ENCODE peak calls at places on chromosome 6, in four cellular contexts. G is A549, O is Panc1, V is K562. D is an unnamed sample.

GRCh38 chr6:106254636-106255035 is 70.9 kb downstream of the ATG5 start:
- DNase-seq in G (no peak), V (no peak), O (no peak), D (no peak)

GRCh38 chr6:47180633-47181032 is 129.1 kb downstream of the TNFRSF21 start:
- DNase-seq in V (no peak), O (no peak), G (peak), D (no peak)

GRCh38 chr6:40780626-40781025 is 193.5 kb upstream of the LRFN2 start:
- DNase-seq in V (no peak), G (no peak), O (no peak), D (no peak)

GRCh38 chr6:38460216-38460615 is 179.5 kb downstream of the BTBD9 start:
- DNase-seq in O (no peak), V (no peak), G (no peak), D (no peak)

GRCh38 chr6:26043389-26044139 is 43.7 kb upstream of the HFE start:
- DNase-seq in O (no peak), G (peak), V (no peak), D (no peak)

GRCh38 chr6:15628499-15629131 is 34.2 kb downstream of the DTNBP1 start:
- DNase-seq in V (no peak), O (no peak), G (no peak), D (no peak)

GRCh38 chr6:35047265-35048011 is 93.7 kb downstream of the TCP11 start:
- DNase-seq in G (no peak), V (no peak), O (no peak), D (peak)

GRCh38 chr6:163756079-163756478 is 341.6 kb downstream of the QKI start:
- DNase-seq in G (no peak), V (no peak), O (no peak), D (peak)

GRCh38 chr6:3960754-3961361 is 111.7 kb downstream of the FAM50B start:
- DNase-seq in G (no peak), V (no peak), O (no peak), D (no peak)

GRCh38 chr6:27617700-27618689 is 145.1 kb upstream of the ZNF184 start:
- DNase-seq in O (no peak), V (peak), G (peak), D (no peak)

DNA sequence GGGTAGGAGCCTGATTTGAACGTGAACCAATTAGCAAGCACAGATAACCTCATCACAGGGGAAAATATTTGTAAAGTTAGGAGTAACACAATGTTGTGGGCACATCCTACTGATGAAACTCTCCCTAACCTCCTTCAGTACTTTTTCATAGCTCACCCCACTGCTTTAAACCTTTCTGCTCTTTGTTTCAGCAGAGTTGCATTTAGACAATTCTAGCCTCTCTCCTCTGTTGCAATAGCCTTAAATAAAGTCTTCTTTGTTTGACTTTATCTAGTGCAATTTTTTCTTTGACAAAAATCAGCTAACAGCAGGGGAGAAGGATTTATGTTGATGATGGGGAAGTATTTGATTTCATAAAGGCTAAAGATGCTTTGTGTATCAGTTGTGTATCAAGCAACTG is 14.1 kb downstream of the C6orf141 start:
- DNase-seq in G (no peak), O (no peak), V (no peak), D (no peak)
- TF ChIP-seq REST in G (no peak), O (no peak), V (no peak), D (no peak)

GRCh38 chr6:156876302-156876701 is 99.1 kb downstream of the ARID1B start:
- DNase-seq in O (no peak), G (no peak), V (peak), D (no peak)

GRCh38 chr6:156877126-156877863 is 100.1 kb downstream of the ARID1B start:
- DNase-seq in O (no peak), G (no peak), V (no peak), D (no peak)

GRCh38 chr6:156872903-156873302 is 95.7 kb downstream of the ARID1B start:
- DNase-seq in O (no peak), G (no peak), V (no peak), D (no peak)

GRCh38 chr6:156873654-156874380 is 96.6 kb downstream of the ARID1B start:
- DNase-seq in G (no peak), O (no peak), V (no peak), D (no peak)

DNA sequence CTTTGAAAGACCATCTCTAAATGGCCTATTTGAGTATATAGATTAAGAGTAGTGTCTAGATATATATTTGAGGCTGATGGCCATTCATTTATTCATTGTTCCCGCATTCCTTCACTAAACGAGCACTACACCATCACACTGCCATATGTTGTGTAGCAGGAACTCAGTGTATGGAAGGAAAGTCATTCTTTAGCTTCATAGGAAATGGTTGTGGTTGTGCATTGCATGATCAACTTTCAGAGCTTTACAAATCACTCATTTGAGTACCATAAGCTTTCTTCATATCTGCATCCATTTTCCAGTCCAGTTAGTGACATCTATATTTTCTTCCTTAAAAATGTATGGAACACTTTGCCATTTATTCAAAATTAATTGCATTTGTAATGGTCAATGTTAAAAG is 97.9 kb downstream of the ARID1B start:
- DNase-seq in G (no peak), O (no peak), V (no peak), D (no peak)
- TF ChIP-seq REST in G (no peak), O (no peak), V (no peak), D (no peak)

DNA sequence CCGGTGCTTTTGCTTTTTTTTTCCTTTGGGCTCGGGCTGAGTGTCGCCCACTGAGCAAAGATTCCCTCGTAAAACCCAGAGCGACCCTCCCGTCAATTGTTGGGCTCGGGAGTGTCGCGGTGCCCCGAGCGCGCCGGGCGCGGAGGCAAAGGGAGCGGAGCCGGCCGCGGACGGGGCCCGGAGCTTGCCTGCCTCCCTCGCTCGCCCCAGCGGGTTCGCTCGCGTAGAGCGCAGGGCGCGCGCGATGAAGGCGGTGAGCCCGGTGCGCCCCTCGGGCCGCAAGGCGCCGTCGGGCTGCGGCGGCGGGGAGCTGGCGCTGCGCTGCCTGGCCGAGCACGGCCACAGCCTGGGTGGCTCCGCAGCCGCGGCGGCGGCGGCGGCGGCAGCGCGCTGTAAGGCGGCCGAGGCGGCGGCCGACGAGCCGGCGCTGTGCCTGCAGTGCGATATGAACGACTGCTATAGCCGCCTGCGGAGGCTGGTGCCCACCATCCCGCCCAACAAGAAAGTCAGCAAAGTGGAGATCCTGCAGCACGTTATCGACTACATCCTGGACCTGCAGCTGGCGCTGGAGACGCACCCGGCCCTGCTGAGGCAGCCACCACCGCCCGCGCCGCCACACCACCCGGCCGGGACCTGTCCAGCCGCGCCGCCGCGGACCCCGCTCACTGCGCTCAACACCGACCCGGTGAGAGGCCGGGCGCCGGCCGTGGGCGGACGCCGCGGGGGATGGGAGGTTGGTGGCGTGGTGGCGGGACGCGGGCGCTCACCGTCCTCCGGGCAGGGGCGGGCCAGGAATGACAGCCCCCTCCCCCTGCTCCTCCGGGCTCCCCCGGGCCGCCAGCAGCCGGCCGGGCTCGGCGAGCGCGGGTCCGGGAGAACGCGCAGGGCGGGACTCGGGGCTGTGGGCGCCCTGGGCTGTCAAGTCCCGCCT is 606 bp downstream of the ID4 start:
- DNase-seq in O (no peak), V (no peak), G (peak), D (no peak)
- TF ChIP-seq REST in O (no peak), V (no peak), G (no peak), D (no peak)

DNA sequence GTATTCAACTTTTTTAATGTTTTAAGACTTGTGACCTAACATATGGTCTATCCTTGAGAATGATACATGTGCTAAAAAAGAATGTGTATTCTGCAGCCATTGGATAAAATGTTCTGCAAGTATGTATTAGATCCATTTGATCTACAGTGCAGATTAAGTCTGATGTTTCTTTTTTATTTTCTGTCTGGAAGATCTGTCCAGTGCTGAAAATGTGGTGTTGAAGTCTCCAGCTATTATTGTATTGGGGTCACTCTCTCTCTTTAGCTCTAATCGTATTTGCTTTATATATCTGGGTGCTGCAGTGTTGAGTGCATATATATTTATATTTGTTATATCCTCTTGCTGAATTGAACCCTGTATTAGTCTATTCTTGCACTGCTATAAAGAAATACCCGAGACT is 44.2 kb upstream of the TRIM39 start:
- DNase-seq in O (no peak), G (no peak), V (no peak), D (no peak)
- TF ChIP-seq REST in O (no peak), G (peak), V (no peak), D (peak)

DNA sequence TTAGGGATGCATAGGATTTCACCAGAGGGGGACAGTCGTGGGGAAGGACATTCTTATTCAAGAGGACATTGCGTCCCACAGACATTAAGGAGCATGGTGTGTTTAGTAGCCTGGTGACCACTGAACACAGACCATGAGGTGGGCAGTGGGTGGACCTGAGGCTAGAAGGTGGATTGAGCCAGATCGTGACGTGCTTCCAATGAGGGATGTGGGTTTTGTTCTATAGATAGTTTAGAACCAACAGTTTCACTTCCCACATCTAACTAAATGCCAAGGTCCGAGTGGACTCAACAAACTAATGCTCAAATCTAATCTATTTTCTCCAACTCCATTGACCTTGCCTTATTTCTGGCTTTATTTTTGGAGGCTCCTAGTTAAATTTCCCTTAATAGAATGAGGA is 58.5 kb downstream of the OGFRL1 start:
- DNase-seq in G (no peak), O (no peak), V (no peak), D (no peak)
- TF ChIP-seq REST in G (no peak), O (no peak), V (no peak), D (no peak)

DNA sequence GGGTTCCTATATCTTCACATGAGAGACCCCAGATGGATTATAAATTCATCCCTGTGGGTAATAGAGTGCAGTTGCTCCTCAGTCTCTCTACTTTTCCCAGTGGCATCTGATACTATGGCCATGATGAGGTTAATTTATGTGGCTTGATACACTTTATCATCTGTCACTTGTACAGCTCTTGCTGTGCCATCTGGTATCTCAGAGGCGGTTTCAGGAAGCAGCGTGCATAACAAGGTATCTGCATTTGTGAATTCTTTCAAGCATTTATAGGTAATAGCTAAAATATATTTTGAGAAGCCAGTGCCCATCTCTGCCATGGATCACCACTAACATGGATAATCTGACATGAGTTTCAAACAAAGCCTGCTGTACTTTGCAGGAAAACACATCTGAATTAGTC is 548.5 kb upstream of the MAP3K7 start:
- DNase-seq in O (no peak), G (no peak), V (no peak), D (no peak)
- TF ChIP-seq REST in O (no peak), G (no peak), V (no peak), D (no peak)

GRCh38 chr6:156517090-156517489 is 260.1 kb upstream of the ARID1B start:
- DNase-seq in O (no peak), V (no peak), G (no peak), D (no peak)
- TF ChIP-seq REST in O (no peak), V (no peak), G (no peak), D (no peak)

GRCh38 chr6:41826343-41827043 is 39.0 kb downstream of the TOMM6 start:
- DNase-seq in G (no peak), O (no peak), V (no peak), D (no peak)
- TF ChIP-seq REST in G (no peak), O (no peak), V (no peak), D (no peak)

GRCh38 chr6:24759718-24760117 is 15.0 kb upstream of the GMNN start:
- DNase-seq in O (no peak), V (no peak), G (no peak), D (no peak)

GRCh38 chr6:24761851-24762250 is 12.9 kb upstream of the GMNN start:
- DNase-seq in V (no peak), G (no peak), O (no peak), D (no peak)

GRCh38 chr6:24757610-24758009 is 17.1 kb upstream of the GMNN start:
- DNase-seq in G (no peak), O (no peak), V (no peak), D (peak)

GRCh38 chr6:24761193-24761835 is 13.4 kb upstream of the GMNN start:
- DNase-seq in O (no peak), V (peak), G (no peak), D (no peak)

GRCh38 chr6:24760210-24760609 is 14.5 kb upstream of the GMNN start:
- DNase-seq in V (no peak), G (no peak), O (no peak), D (no peak)
- TF ChIP-seq REST in V (no peak), G (no peak), O (no peak), D (no peak)

GRCh38 chr6:73364121-73364520 is 1.7 kb downstream of the KHDC3L start:
- DNase-seq in G (no peak), V (no peak), O (no peak), D (no peak)

GRCh38 chr6:73362358-73362757 is at the start of gene KHDC3L:
- DNase-seq in G (no peak), V (no peak), O (no peak), D (no peak)

GRCh38 chr6:73363537-73363875 is 1.0 kb downstream of the KHDC3L start:
- DNase-seq in V (no peak), O (no peak), G (no peak), D (no peak)

GRCh38 chr6:73362869-73363536 is 545 bp downstream of the KHDC3L start:
- DNase-seq in V (no peak), O (no peak), G (no peak), D (no peak)

GRCh38 chr6:73364549-73364948 is 2.1 kb downstream of the KHDC3L start:
- DNase-seq in O (no peak), G (no peak), V (no peak), D (no peak)
- TF ChIP-seq REST in O (no peak), G (no peak), V (no peak), D (no peak)